ENCODE peak calls at places on chromosomes 7 and 10, in four cellular contexts. T, P, W and L are unnamed samples.

GRCh38 chr10:131876021-131876420 is 24.8 kb upstream of the PPP2R2D start:
- DNase-seq in T (no peak), W (no peak), P (no peak), L (no peak)

GRCh38 chr7:102122026-102122425 is 164.6 kb upstream of the SH2B2 start:
- DNase-seq in T (peak), W (no peak), P (peak), L (no peak)

GRCh38 chr7:110522061-110522750 is 568.7 kb upstream of the LRRN3 start:
- DNase-seq in T (no peak), P (no peak), W (no peak), L (no peak)

GRCh38 chr10:124657806-124658205 is 86.4 kb downstream of the FAM53B start:
- DNase-seq in P (no peak), W (no peak), T (peak), L (no peak)

GRCh38 chr7:79683185-79683890 is 229.9 kb upstream of the MAGI2 start:
- DNase-seq in T (no peak), W (no peak), P (no peak), L (no peak)

GRCh38 chr10:132716691-132717490 is 69.1 kb downstream of the NKX6-2 start:
- DNase-seq in T (peak), P (no peak), W (no peak), L (no peak)

GRCh38 chr7:129741743-129742213 is 130.3 kb downstream of the NRF1 start:
- DNase-seq in W (no peak), T (peak), P (no peak), L (no peak)

GRCh38 chr7:111159426-111159825 is 68.5 kb downstream of the LRRN3 start:
- DNase-seq in W (no peak), P (peak), T (no peak), L (no peak)

GRCh38 chr7:26087321-26088091 is 64.5 kb upstream of the NFE2L3 start:
- DNase-seq in P (no peak), T (no peak), W (no peak), L (no peak)

GRCh38 chr7:19107142-19107391 is 10.4 kb downstream of the TWIST1 start:
- DNase-seq in W (no peak), T (no peak), P (no peak), L (no peak)

GRCh38 chr10:58174831-58175230 is 92.9 kb downstream of the IPMK start:
- DNase-seq in W (no peak), T (no peak), P (no peak), L (no peak)

GRCh38 chr7:55131421-55131929 is 112.7 kb downstream of the EGFR start:
- DNase-seq in W (no peak), P (no peak), T (no peak), L (no peak)

GRCh38 chr7:83755526-83755925 is 106.6 kb upstream of the SEMA3E start:
- DNase-seq in P (no peak), W (no peak), T (no peak), L (no peak)

GRCh38 chr10:125072824-125073223 is 87.5 kb downstream of the CTBP2 start:
- DNase-seq in P (no peak), T (no peak), W (no peak), L (no peak)

GRCh38 chr7:98211221-98211675 is at the start of gene BHLHA15:
- DNase-seq in T (no peak), P (no peak), W (peak), L (no peak)

GRCh38 chr10:71970331-71970730 is 6.1 kb downstream of the CHST3 start:
- DNase-seq in W (peak), T (peak), P (no peak), L (peak)

GRCh38 chr10:44984671-44985101 is 6.1 kb upstream of the DEPP1 start:
- DNase-seq in W (no peak), T (no peak), P (no peak), L (no peak)

GRCh38 chr10:59434463-59435326 is 72.3 kb upstream of the FAM13C start:
- DNase-seq in W (no peak), P (peak), T (no peak), L (no peak)

GRCh38 chr7:29563590-29564454 is at the start of gene PRR15:
- DNase-seq in W (peak), T (peak), P (peak), L (peak)

GRCh38 chr7:106731637-106732036 is 70.7 kb upstream of the CCDC71L start:
- DNase-seq in P (peak), T (peak), W (no peak), L (no peak)

GRCh38 chr7:121046893-121047468 is 58.5 kb downstream of the CPED1 start:
- DNase-seq in P (no peak), T (no peak), W (no peak), L (no peak)

GRCh38 chr10:61628199-61628874 is 34.4 kb upstream of the CABCOCO1 start:
- DNase-seq in W (no peak), P (peak), T (no peak), L (no peak)

GRCh38 chr7:136870799-136871487 is 2.5 kb downstream of the CHRM2 start:
- DNase-seq in W (peak), P (no peak), T (no peak), L (no peak)

GRCh38 chr10:63456437-63457210 is 9.2 kb downstream of the JMJD1C start:
- DNase-seq in P (peak), W (no peak), T (no peak), L (no peak)

GRCh38 chr7:150415161-150416160 is 35.0 kb upstream of the GIMAP8 start:
- DNase-seq in P (no peak), W (no peak), T (no peak), L (no peak)

GRCh38 chr10:51804861-51805260 is 105.5 kb upstream of the CSTF2T start:
- DNase-seq in P (peak), W (no peak), T (no peak), L (no peak)

GRCh38 chr10:46301721-46302479 is 15.1 kb downstream of the ANTXRL start:
- DNase-seq in T (no peak), P (no peak), W (no peak), L (no peak)

GRCh38 chr7:35729966-35730345 is 35.0 kb upstream of the HERPUD2 start:
- DNase-seq in T (no peak), W (no peak), P (no peak), L (no peak)

GRCh38 chr10:46077616-46078268 is 31.7 kb upstream of the MSMB start:
- DNase-seq in P (no peak), W (no peak), T (peak), L (no peak)

GRCh38 chr7:24778543-24779282 is 21.4 kb upstream of the GSDME start:
- DNase-seq in P (peak), T (peak), W (no peak), L (no peak)

GRCh38 chr7:92763636-92764423 is 72.5 kb downstream of the CDK6 start:
- DNase-seq in P (peak), W (no peak), T (peak), L (peak)

GRCh38 chr10:29304259-29305030 is 15.6 kb downstream of the LYZL1 start:
- DNase-seq in P (peak), W (peak), T (peak), L (peak)

GRCh38 chr7:101978683-101979082 is 161.3 kb downstream of the CUX1 start:
- DNase-seq in W (no peak), P (no peak), T (no peak), L (no peak)

GRCh38 chr7:74482629-74483401 is 29.1 kb downstream of the GTF2IRD1 start:
- DNase-seq in W (no peak), P (peak), T (peak), L (no peak)

GRCh38 chr7:81446212-81446611 is 323.6 kb downstream of the HGF start:
- DNase-seq in P (no peak), T (no peak), W (no peak), L (no peak)

GRCh38 chr10:97183314-97183713 is 2.4 kb downstream of the SLIT1 start:
- DNase-seq in W (no peak), T (no peak), P (no peak), L (no peak)

GRCh38 chr10:67629461-67629971 is 66.5 kb downstream of the CTNNA3 start:
- DNase-seq in W (peak), P (no peak), T (no peak), L (peak)

GRCh38 chr7:42237891-42238531 is 1.0 kb upstream of the GLI3 start:
- DNase-seq in T (peak), P (peak), W (peak), L (peak)

GRCh38 chr10:32207544-32207943 is 139.4 kb downstream of the EPC1 start:
- DNase-seq in P (peak), T (peak), W (peak), L (peak)

GRCh38 chr10:8043569-8044306 is 10.8 kb upstream of the GATA3 start:
- DNase-seq in T (no peak), W (no peak), P (no peak), L (no peak)

GRCh38 chr10:8044908-8045727 is 9.4 kb upstream of the GATA3 start:
- DNase-seq in P (no peak), T (no peak), W (no peak), L (no peak)

GRCh38 chr10:8042864-8043568 is 11.5 kb upstream of the GATA3 start:
- DNase-seq in P (no peak), T (no peak), W (no peak), L (no peak)

GRCh38 chr10:8045728-8046494 is 8.6 kb upstream of the GATA3 start:
- DNase-seq in W (no peak), T (no peak), P (no peak), L (no peak)

GRCh38 chr10:8044331-8044907 is 10.1 kb upstream of the GATA3 start:
- DNase-seq in P (no peak), T (no peak), W (no peak), L (no peak)
- H3K4me3 ChIP-seq in P (no peak), T (no peak), W (peak), L (no peak)

DNA sequence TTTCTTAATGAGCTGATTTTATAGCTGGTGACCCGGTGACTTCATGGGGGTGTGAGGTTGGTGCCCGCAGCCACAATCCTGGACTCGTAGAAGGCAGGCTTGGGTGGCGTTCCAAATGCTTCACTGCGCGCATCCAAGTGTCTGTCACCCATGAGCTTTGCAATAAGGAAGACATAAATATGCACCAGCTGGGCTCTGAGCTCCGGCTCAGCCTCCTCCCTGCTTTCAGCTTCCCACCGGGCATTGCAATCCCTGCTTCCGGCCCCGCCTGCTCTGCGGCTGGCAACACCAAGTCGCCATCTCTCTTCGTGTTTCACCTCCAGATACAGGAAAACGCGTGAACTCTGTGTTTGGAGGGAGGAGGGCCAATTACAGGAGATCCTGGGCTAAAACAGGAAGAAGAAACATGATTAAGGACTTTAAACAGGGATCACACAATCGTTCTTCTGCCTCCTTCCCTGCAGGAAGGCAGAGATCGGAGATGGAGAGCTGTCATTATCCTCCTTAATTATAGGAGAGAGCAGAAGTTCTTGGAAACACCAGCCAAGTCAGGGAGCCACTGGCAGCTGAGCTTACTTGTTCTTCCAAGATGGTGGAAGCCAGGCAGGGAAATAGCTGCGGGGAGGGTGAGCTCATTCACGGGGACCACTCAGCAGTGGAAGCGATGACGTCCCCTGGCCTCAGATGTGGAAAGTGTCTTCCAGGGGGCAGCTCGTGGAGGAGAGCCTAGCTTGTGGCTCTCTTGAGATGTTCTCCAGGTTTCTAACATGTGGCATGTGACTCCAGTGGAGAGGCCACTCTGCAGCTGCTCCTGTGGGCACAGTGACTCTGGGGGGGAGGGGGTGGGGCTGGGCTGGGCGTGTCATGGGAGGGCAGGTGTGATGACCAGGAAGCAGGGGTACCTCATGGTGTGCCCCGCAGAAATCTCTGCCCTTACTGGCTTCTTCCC is 134.9 kb downstream of the CAMK1D start:
- DNase-seq in P (no peak), T (no peak), W (no peak), L (no peak)
- H3K4me3 ChIP-seq in P (no peak), T (no peak), W (no peak), L (no peak)

DNA sequence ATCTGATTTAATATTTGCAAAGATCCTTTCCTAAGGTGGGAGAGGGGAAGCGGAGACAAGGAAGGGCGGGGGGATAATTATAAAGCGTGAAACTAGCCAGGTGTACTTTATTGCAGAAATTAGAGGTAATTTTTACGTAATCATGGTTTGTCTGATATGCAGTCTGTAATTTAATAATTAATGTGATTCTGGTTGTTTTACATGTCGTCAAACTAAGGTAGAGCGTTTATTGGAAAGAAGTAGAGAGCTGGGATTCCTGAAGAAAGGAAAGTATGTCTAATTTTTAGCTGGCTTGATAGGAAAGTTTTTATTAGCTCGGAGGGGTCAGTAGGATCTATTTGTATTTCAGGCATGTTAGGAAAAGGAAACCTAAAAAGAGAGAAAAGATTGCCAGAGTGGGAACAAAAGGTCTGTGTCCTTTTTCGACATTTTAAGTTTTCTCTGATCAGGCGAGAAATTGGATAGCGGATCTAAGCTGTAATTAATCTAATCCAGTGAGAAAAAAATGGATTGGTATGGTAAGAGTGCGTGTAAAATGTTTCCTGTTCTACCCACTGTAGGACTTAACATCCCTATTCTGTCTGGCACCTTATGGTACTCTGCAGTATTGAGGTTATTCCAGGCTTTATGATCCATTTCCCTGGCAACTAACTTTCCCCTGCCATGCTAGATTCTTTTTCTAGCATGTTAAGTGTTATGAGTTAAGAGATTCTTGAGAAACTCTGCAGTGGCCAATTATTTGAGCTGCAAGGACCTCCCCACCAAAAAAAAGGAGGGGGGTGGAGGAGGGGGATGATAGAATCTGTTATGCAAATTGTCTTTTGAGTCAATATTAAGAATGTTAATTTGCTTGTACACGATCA is 1.4 kb downstream of the CELF2 start:
- DNase-seq in T (no peak), P (no peak), W (no peak), L (no peak)
- H3K4me3 ChIP-seq in T (no peak), P (peak), W (peak), L (peak)

DNA sequence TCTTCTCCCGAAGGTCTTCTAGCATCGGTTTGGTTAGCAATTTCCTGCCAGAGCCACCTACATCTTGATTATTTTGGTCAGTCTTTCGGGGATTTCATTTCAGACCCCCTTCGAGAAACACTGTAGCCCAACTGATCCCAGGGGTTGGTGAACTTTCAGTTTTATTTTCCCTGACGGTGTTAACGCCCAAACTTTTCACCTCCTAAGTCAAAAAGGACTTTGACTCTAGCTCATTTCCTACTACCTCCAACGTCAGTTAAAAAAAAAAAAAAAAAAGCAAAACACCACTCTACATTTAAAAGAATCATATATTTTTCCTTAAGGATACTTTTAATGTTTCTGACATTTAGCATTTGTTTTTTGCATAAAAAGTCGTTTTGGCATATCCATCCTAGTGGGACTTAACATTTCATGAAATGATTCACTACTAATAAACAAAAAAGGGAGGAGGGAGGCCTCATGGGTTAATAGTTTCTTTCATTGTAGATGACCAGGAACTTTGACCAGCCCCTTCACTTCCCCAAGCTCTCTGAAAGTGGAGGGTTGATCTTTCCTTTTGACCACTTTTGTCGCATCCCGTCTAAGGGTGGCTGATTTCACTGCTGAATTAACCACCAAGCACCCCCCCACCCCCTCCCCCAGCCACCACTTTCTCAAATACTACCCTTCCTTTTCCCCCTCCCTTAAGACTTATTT is 771 bp upstream of the TCF7L2 start:
- DNase-seq in P (no peak), W (no peak), T (no peak), L (no peak)
- H3K4me3 ChIP-seq in P (peak), W (peak), T (peak), L (peak)

GRCh38 chr7:158698657-158699195 is 5.9 kb downstream of the NCAPG2 start:
- DNase-seq in W (no peak), P (no peak), T (no peak), L (no peak)

GRCh38 chr7:158694650-158695049 is 10.0 kb downstream of the NCAPG2 start:
- DNase-seq in P (no peak), T (no peak), W (no peak), L (no peak)

GRCh38 chr7:158699341-158699740 is 5.3 kb downstream of the NCAPG2 start:
- DNase-seq in W (no peak), P (no peak), T (no peak), L (no peak)

GRCh38 chr7:158695056-158695455 is 9.5 kb downstream of the NCAPG2 start:
- DNase-seq in T (no peak), P (no peak), W (no peak), L (no peak)

DNA sequence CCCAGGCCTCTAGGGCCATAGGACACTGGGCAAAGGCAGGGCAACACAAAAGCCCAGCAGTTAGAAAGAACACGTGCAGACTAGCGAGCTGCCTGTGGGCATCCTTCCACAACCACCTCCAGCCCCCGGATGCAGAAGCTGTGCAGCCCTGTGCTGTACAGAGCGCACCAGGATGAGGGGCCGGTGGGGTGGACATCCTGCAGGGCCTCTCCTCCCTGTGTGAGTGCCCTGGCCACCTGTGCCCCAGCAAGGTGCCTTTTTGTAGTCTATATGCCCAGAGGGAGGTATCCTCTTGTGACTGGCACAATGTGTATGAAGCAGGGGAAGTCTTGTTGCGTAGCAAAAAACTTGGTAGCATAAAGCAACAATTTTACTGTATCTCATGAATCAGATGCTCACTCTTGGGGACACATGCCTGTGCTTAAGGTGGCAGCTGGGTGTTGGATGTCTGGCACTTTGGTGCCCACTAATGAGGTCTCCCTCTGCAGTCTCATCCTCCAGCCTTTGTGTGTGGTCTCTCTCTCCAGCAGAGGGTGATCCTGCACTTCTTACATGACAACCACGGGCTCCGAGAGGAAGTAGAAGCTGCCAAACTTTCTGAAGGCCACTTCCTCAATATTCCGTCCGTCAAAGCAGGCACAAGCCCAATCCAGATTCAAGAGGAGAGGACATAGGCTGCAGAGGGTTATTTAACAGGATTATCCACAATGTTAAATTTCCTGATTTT is 8.7 kb downstream of the NCAPG2 start:
- DNase-seq in W (peak), P (peak), T (peak), L (no peak)
- H3K4me3 ChIP-seq in W (no peak), P (no peak), T (no peak), L (no peak)

GRCh38 chr10:117796394-117796793 is 250.3 kb downstream of the RAB11FIP2 start:
- DNase-seq in W (no peak), P (no peak), T (no peak), L (peak)
- H3K4me3 ChIP-seq in W (no peak), P (no peak), T (no peak), L (no peak)